ENCODE peak calls at places on chromosomes 12 and 14, in five cellular contexts. I is GM12864; R is CD8-positive, alpha-beta memory T cell; S is lower leg skin; A is fibroblast of mammary gland. N is an unnamed sample.

GRCh38 chr12:5204271-5204670 is 160.6 kb downstream of the KCNA5 start:
- DNase-seq in I (no peak), R (no peak), S (no peak), A (no peak), N (peak)

GRCh38 chr12:47878918-47879481 is 25.8 kb downstream of the VDR start:
- DNase-seq in I (no peak), R (no peak), S (no peak), A (no peak), N (no peak)

GRCh38 chr12:57087689-57088441 is 1.0 kb upstream of the NAB2 start:
- DNase-seq in I (peak), R (peak), S (peak), A (peak), N (peak)

GRCh38 chr12:49341777-49342065 is 4.7 kb upstream of the C1QL4 start:
- DNase-seq in I (no peak), R (no peak), S (peak), A (no peak), N (no peak)

GRCh38 chr12:23980826-23981225 is 31.4 kb upstream of the SOX5 start:
- DNase-seq in I (no peak), R (no peak), S (no peak), A (no peak), N (no peak)

GRCh38 chr12:103518899-103519298 is 23.1 kb upstream of the C12orf42 start:
- DNase-seq in I (no peak), R (no peak), S (no peak), A (no peak), N (no peak)

GRCh38 chr14:35161231-35161630 is 38.9 kb downstream of the PRORP start:
- DNase-seq in I (no peak), R (peak), S (no peak), A (no peak), N (no peak)

GRCh38 chr12:80513211-80513610 is 69.2 kb downstream of the PTPRQ start:
- DNase-seq in I (no peak), R (no peak), S (peak), A (no peak), N (no peak)

GRCh38 chr12:40198601-40199000 is 26.2 kb upstream of the LRRK2 start:
- DNase-seq in I (no peak), R (no peak), S (no peak), A (peak), N (no peak)

GRCh38 chr14:55593698-55594097 is 13.7 kb downstream of the KTN1 start:
- DNase-seq in I (no peak), R (no peak), S (no peak), A (no peak), N (no peak)

DNA sequence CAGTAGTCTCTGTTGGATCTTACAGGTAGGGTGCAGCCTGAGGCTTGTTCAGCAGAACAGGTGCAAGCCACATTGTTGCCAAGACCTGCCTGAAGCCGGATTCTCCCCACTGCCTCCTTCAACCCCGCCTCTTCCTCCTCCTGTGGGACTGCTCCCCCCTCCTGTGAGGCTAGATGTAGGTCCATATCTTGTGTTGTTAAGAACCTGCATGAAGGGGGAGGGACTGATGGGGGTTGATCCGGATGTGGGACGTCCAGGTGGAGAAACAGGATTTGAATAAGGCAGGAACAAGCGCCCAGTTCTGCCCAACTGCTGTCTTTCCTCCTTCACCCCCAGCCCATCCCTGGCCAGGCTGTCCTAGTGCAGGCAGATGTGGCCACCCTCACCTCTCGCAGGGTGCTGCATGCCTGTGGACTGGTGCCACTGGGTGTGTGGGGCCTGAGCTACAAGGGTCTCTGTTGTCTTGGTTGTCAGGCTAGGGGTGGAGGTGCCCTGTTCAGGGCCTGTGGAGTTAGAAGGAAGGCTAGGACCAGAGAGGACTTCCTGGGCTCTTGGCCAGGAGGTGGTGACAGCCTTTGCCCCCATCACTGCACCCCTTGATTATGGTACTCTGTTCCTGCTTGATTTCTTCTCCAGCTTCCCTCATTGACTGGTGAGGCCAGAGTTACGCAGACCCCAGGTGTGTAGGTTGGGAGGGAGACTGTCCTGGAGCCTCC is 1.4 kb downstream of the NR4A1 start:
- DNase-seq in I (no peak), R (peak), S (no peak), A (no peak), N (peak)
- H3K4me3 ChIP-seq in I (peak), R (no peak), S (peak), A (peak), N (peak)

GRCh38 chr14:65191716-65192115 is 89.4 kb upstream of the MAX start:
- DNase-seq in I (no peak), R (no peak), S (no peak), A (no peak), N (no peak)

GRCh38 chr14:65198346-65198745 is 96.0 kb upstream of the MAX start:
- DNase-seq in I (no peak), R (no peak), S (no peak), A (no peak), N (no peak)

GRCh38 chr14:65193891-65194290 is 91.6 kb upstream of the MAX start:
- DNase-seq in I (no peak), R (no peak), S (no peak), A (no peak), N (no peak)

GRCh38 chr14:65192686-65193085 is 90.4 kb upstream of the MAX start:
- DNase-seq in I (no peak), R (no peak), S (no peak), A (no peak), N (no peak)

DNA sequence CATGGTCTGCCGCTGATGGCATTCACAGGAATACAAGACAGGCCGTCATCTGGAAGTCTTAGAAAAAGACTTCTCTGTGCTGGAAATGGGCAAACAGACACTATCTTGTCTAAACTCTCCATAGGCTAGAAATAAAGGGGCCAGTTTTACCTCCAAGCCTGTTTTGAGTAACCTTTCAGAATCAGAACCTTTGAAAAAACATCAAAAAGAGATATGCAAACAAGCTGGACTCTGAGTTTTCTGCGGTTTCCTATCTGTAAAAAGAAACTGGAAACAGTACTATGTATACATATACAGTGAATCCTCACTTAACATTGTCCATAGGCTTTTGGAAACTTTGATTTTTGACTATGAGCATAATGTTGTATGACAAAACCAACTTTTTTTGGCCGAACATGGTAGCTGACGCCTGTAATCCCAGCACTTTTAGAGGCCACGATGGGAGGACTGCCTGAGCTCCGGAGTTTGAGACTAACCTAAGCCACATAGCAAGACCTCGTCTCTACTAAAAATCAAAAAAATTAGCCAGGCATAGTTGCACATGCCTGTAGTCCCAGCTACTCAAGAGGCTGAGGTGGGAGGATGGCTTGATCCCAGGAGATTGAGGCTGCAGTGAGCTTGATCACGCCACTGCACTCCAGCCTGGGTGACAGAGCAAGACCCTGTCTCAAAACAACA is 92.9 kb upstream of the MAX start:
- DNase-seq in I (peak), R (no peak), S (no peak), A (no peak), N (no peak)
- H3K4me3 ChIP-seq in I (peak), R (no peak), S (no peak), A (no peak), N (no peak)

GRCh38 chr12:19447386-19447785 is 8.1 kb downstream of the AEBP2 start:
- DNase-seq in I (no peak), R (no peak), S (no peak), A (no peak), N (no peak)
- H3K4me3 ChIP-seq in I (no peak), R (no peak), S (no peak), A (no peak), N (no peak)

DNA sequence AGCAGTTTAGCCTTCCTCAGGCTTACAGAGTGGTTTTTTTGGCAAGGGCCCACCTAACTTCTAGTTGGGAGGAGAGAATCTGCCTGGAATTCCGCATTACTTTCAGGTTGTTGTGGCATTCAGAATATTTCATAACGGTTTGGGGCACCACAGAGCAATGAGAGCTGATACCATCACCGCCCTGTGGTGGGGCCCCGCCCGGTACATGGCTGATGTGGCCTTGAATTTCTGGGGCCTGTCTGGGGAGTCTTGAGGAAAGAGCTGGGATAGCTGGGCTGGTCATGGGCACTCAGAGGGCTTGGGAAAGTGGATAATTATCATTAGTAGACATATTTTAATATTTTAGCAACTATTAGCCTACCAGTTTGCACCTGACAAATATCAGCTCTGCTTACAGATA is 4.2 kb downstream of the TESPA1 start:
- DNase-seq in I (no peak), R (no peak), S (no peak), A (no peak), N (no peak)
- H3K4me3 ChIP-seq in I (no peak), R (peak), S (no peak), A (no peak), N (peak)

GRCh38 chr12:51721281-51721940 is 127.1 kb downstream of the FIGNL2 start:
- DNase-seq in I (no peak), R (peak), S (no peak), A (peak), N (no peak)
- H3K4me3 ChIP-seq in I (no peak), R (no peak), S (no peak), A (peak), N (no peak)